ENCODE peak calls at places on chromosomes 5 and 9, in seven cellular contexts. One of them, this sample, is unnamed.
A peak's percentile ranks its signal among the peaks of the same experiment; 100 is the strongest.

GRCh38 chr9:35079041-35079425 is 709 bp downstream of the FANCG start:
- DNase-seq in GM12878: no peak
- DNase-seq in HCT116: no peak
- DNase-seq in K562: no peak
- DNase-seq in H1: no peak
- DNase-seq in HepG2: no peak
- DNase-seq in SK-N-SH: peak; percentile 27
- DNase-seq in this sample: no peak

GRCh38 chr9:26685857-26686256 is 206.7 kb downstream of the CAAP1 start:
- DNase-seq in GM12878: no peak
- DNase-seq in HCT116: no peak
- DNase-seq in K562: no peak
- DNase-seq in H1: no peak
- DNase-seq in HepG2: no peak
- DNase-seq in SK-N-SH: no peak
- DNase-seq in this sample: no peak

GRCh38 chr5:34849253-34849652 is 10.3 kb downstream of the TTC23L start:
- DNase-seq in GM12878: no peak
- DNase-seq in HCT116: no peak
- DNase-seq in K562: no peak
- DNase-seq in H1: no peak
- DNase-seq in HepG2: no peak
- DNase-seq in SK-N-SH: no peak
- DNase-seq in this sample: no peak

GRCh38 chr5:99775189-99775588 is 760.0 kb upstream of the FAM174A start:
- DNase-seq in GM12878: no peak
- DNase-seq in HCT116: no peak
- DNase-seq in K562: no peak
- DNase-seq in H1: no peak
- DNase-seq in HepG2: no peak
- DNase-seq in SK-N-SH: no peak
- DNase-seq in this sample: no peak

GRCh38 chr5:143676794-143677193 is 135.2 kb upstream of the HMHB1 start:
- DNase-seq in GM12878: no peak
- DNase-seq in HCT116: no peak
- DNase-seq in K562: no peak
- DNase-seq in H1: no peak
- DNase-seq in HepG2: peak; percentile 27
- DNase-seq in SK-N-SH: no peak
- DNase-seq in this sample: no peak

GRCh38 chr9:23611874-23612273 is 214.2 kb downstream of the ELAVL2 start:
- DNase-seq in GM12878: no peak
- DNase-seq in HCT116: no peak
- DNase-seq in K562: no peak
- DNase-seq in H1: no peak
- DNase-seq in HepG2: no peak
- DNase-seq in SK-N-SH: no peak
- DNase-seq in this sample: no peak

GRCh38 chr9:116501871-116502270 is 185.2 kb upstream of the TRIM32 start:
- DNase-seq in GM12878: no peak
- DNase-seq in HCT116: peak; percentile 23
- DNase-seq in K562: no peak
- DNase-seq in H1: no peak
- DNase-seq in HepG2: no peak
- DNase-seq in SK-N-SH: no peak
- DNase-seq in this sample: no peak

GRCh38 chr5:78519198-78519941 is 129.2 kb downstream of the LHFPL2 start:
- DNase-seq in GM12878: no peak
- DNase-seq in HCT116: no peak
- DNase-seq in K562: no peak
- DNase-seq in H1: no peak
- DNase-seq in HepG2: no peak
- DNase-seq in SK-N-SH: no peak
- DNase-seq in this sample: no peak

GRCh38 chr9:112887377-112887776 is 3.3 kb downstream of the SLC46A2 start:
- DNase-seq in GM12878: no peak
- DNase-seq in HCT116: no peak
- DNase-seq in K562: peak; percentile 31
- DNase-seq in H1: peak; percentile 85
- DNase-seq in HepG2: peak; percentile 12
- DNase-seq in SK-N-SH: no peak
- DNase-seq in this sample: no peak

GRCh38 chr9:106864533-106865143 is 1.7 kb downstream of the ZNF462 start:
- DNase-seq in GM12878: no peak
- DNase-seq in HCT116: no peak
- DNase-seq in K562: no peak
- DNase-seq in H1: no peak
- DNase-seq in HepG2: no peak
- DNase-seq in SK-N-SH: peak; percentile 34
- DNase-seq in this sample: peak; percentile 52

GRCh38 chr9:129852575-129852974 is 17.3 kb downstream of the USP20 start:
- DNase-seq in GM12878: no peak
- DNase-seq in HCT116: no peak
- DNase-seq in K562: no peak
- DNase-seq in H1: no peak
- DNase-seq in HepG2: no peak
- DNase-seq in SK-N-SH: peak; percentile 63
- DNase-seq in this sample: no peak

GRCh38 chr5:58770131-58770530 is 187.3 kb downstream of the RAB3C start:
- DNase-seq in GM12878: no peak
- DNase-seq in HCT116: no peak
- DNase-seq in K562: no peak
- DNase-seq in H1: no peak
- DNase-seq in HepG2: no peak
- DNase-seq in SK-N-SH: no peak
- DNase-seq in this sample: no peak

GRCh38 chr9:27394826-27395201 is 97.9 kb upstream of the EQTN start:
- DNase-seq in GM12878: no peak
- DNase-seq in HCT116: no peak
- DNase-seq in K562: no peak
- DNase-seq in H1: no peak
- DNase-seq in HepG2: peak; percentile 6
- DNase-seq in SK-N-SH: no peak
- DNase-seq in this sample: no peak

GRCh38 chr9:35517136-35517535 is 27.2 kb downstream of the RUSC2 start:
- DNase-seq in GM12878: no peak
- DNase-seq in HCT116: no peak
- DNase-seq in K562: no peak
- DNase-seq in H1: no peak
- DNase-seq in HepG2: peak; percentile 73
- DNase-seq in SK-N-SH: no peak
- DNase-seq in this sample: no peak

GRCh38 chr5:96528262-96528661 is 95.2 kb upstream of the PCSK1 start:
- DNase-seq in GM12878: no peak
- DNase-seq in HCT116: no peak
- DNase-seq in K562: no peak
- DNase-seq in H1: no peak
- DNase-seq in HepG2: no peak
- DNase-seq in SK-N-SH: no peak
- DNase-seq in this sample: no peak

GRCh38 chr9:92716557-92716956 is 46.6 kb upstream of the IPPK start:
- DNase-seq in GM12878: no peak
- DNase-seq in HCT116: peak; percentile 15
- DNase-seq in K562: peak; percentile 82
- DNase-seq in H1: peak; percentile 100
- DNase-seq in HepG2: peak; percentile 47
- DNase-seq in SK-N-SH: peak; percentile 90
- DNase-seq in this sample: peak; percentile 69

GRCh38 chr9:121218357-121219027 is 16.8 kb upstream of the RAB14 start:
- DNase-seq in GM12878: no peak
- DNase-seq in HCT116: no peak
- DNase-seq in K562: no peak
- DNase-seq in H1: peak; percentile 16
- DNase-seq in HepG2: no peak
- DNase-seq in SK-N-SH: no peak
- DNase-seq in this sample: no peak

GRCh38 chr9:86036555-86036954 is 62.8 kb downstream of the GOLM1 start:
- DNase-seq in GM12878: no peak
- DNase-seq in HCT116: no peak
- DNase-seq in K562: no peak
- DNase-seq in H1: no peak
- DNase-seq in HepG2: no peak
- DNase-seq in SK-N-SH: no peak
- DNase-seq in this sample: no peak

GRCh38 chr9:28052104-28052503 is 478.8 kb upstream of the C9orf72 start:
- DNase-seq in GM12878: no peak
- DNase-seq in HCT116: no peak
- DNase-seq in K562: no peak
- DNase-seq in H1: no peak
- DNase-seq in HepG2: no peak
- DNase-seq in SK-N-SH: no peak
- DNase-seq in this sample: no peak

DNA sequence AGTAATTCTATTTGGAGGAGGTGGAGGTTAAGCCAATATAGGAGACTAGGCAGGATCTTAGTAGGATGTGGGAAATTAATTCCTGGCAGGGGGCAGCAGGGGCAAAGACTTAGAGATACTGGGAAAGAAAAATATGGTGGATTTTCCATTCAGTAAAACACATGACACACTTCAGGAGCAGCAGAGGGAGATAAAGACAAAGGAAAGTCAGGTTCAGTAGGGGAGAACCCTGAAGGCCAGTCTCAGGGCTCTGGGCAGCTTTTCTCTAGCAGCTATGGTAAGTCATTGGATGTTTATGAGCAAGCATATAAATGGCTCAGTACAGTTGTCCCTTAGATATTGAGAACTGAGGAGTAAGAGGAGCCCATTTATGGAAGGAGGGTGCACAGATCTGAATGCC is 105.5 kb downstream of the PJA2 start:
- DNase-seq in GM12878: no peak
- DNase-seq in HCT116: no peak
- DNase-seq in K562: no peak
- DNase-seq in H1: no peak
- DNase-seq in HepG2: no peak
- DNase-seq in SK-N-SH: no peak
- DNase-seq in this sample: no peak
- TF ChIP-seq JUND in GM12878: no peak
- TF ChIP-seq JUND in HCT116: no peak
- TF ChIP-seq JUND in K562: no peak
- TF ChIP-seq JUND in H1: no peak
- TF ChIP-seq JUND in HepG2: no peak
- TF ChIP-seq JUND in SK-N-SH: no peak
- TF ChIP-seq JUND in this sample: no peak

GRCh38 chr9:94014066-94014654 is 59.0 kb upstream of the BARX1 start:
- DNase-seq in GM12878: no peak
- DNase-seq in HCT116: no peak
- DNase-seq in K562: peak; percentile 44
- DNase-seq in H1: no peak
- DNase-seq in HepG2: peak; percentile 41
- DNase-seq in SK-N-SH: peak; percentile 46
- DNase-seq in this sample: peak; percentile 51

GRCh38 chr9:94016744-94017143 is 61.6 kb upstream of the BARX1 start:
- DNase-seq in GM12878: no peak
- DNase-seq in HCT116: no peak
- DNase-seq in K562: no peak
- DNase-seq in H1: no peak
- DNase-seq in HepG2: no peak
- DNase-seq in SK-N-SH: no peak
- DNase-seq in this sample: no peak

GRCh38 chr9:94014845-94015244 is 59.7 kb upstream of the BARX1 start:
- DNase-seq in GM12878: no peak
- DNase-seq in HCT116: no peak
- DNase-seq in K562: no peak
- DNase-seq in H1: no peak
- DNase-seq in HepG2: no peak
- DNase-seq in SK-N-SH: no peak
- DNase-seq in this sample: no peak

GRCh38 chr9:94017939-94018531 is 62.9 kb upstream of the BARX1 start:
- DNase-seq in GM12878: no peak
- DNase-seq in HCT116: no peak
- DNase-seq in K562: no peak
- DNase-seq in H1: no peak
- DNase-seq in HepG2: no peak
- DNase-seq in SK-N-SH: no peak
- DNase-seq in this sample: no peak

GRCh38 chr9:94018628-94019027 is 63.5 kb upstream of the BARX1 start:
- DNase-seq in GM12878: no peak
- DNase-seq in HCT116: no peak
- DNase-seq in K562: no peak
- DNase-seq in H1: no peak
- DNase-seq in HepG2: no peak
- DNase-seq in SK-N-SH: no peak
- DNase-seq in this sample: no peak
- TF ChIP-seq JUND in GM12878: no peak
- TF ChIP-seq JUND in HCT116: no peak
- TF ChIP-seq JUND in K562: no peak
- TF ChIP-seq JUND in H1: no peak
- TF ChIP-seq JUND in HepG2: no peak
- TF ChIP-seq JUND in SK-N-SH: no peak
- TF ChIP-seq JUND in this sample: no peak

GRCh38 chr5:138903113-138903789 is 28.1 kb upstream of the LRRTM2 start:
- DNase-seq in GM12878: no peak
- DNase-seq in HCT116: no peak
- DNase-seq in K562: no peak
- DNase-seq in H1: no peak
- DNase-seq in HepG2: no peak
- DNase-seq in SK-N-SH: no peak
- DNase-seq in this sample: no peak
- TF ChIP-seq JUND in GM12878: no peak
- TF ChIP-seq JUND in HCT116: no peak
- TF ChIP-seq JUND in K562: no peak
- TF ChIP-seq JUND in H1: no peak
- TF ChIP-seq JUND in HepG2: no peak
- TF ChIP-seq JUND in SK-N-SH: peak; percentile 68
- TF ChIP-seq JUND in this sample: no peak

GRCh38 chr9:76730795-76731194 is 33.4 kb upstream of the PCA3 start:
- DNase-seq in GM12878: no peak
- DNase-seq in HCT116: no peak
- DNase-seq in K562: no peak
- DNase-seq in H1: no peak
- DNase-seq in HepG2: no peak
- DNase-seq in SK-N-SH: no peak
- DNase-seq in this sample: no peak
- TF ChIP-seq JUND in GM12878: no peak
- TF ChIP-seq JUND in HCT116: no peak
- TF ChIP-seq JUND in K562: no peak
- TF ChIP-seq JUND in H1: no peak
- TF ChIP-seq JUND in HepG2: no peak
- TF ChIP-seq JUND in SK-N-SH: no peak
- TF ChIP-seq JUND in this sample: no peak

GRCh38 chr9:98997580-98997979 is 53.9 kb downstream of the COL15A1 start:
- DNase-seq in GM12878: no peak
- DNase-seq in HCT116: no peak
- DNase-seq in K562: no peak
- DNase-seq in H1: no peak
- DNase-seq in HepG2: no peak
- DNase-seq in SK-N-SH: no peak
- DNase-seq in this sample: no peak
- TF ChIP-seq JUND in GM12878: no peak
- TF ChIP-seq JUND in HCT116: no peak
- TF ChIP-seq JUND in K562: no peak
- TF ChIP-seq JUND in H1: no peak
- TF ChIP-seq JUND in HepG2: no peak
- TF ChIP-seq JUND in SK-N-SH: no peak
- TF ChIP-seq JUND in this sample: no peak